ENCODE peak calls at places on chromosome 19, in six cellular contexts. V, U, T, Z, J and S are unnamed samples.

GRCh38 chr19:15913830-15914229 is 16.0 kb upstream of the CYP4F2 start:
- DNase-seq in Z (no peak), J (no peak), T (no peak), V (no peak), U (no peak), S (no peak)

GRCh38 chr19:40392894-40393517 is 3.0 kb upstream of the HIPK4 start:
- DNase-seq in T (peak; percentile 48), U (no peak), Z (no peak), J (no peak), V (no peak), S (no peak)

GRCh38 chr19:3586124-3586626 is 897 bp downstream of the GIPC3 start:
- DNase-seq in V (no peak), T (no peak), Z (peak; percentile 54), U (peak; percentile 27), J (peak; percentile 8), S (no peak)

GRCh38 chr19:16359074-16359473 is 34.4 kb downstream of the KLF2 start:
- DNase-seq in V (no peak), T (no peak), Z (no peak), U (no peak), J (no peak), S (no peak)

GRCh38 chr19:37950471-37951175 is 43.6 kb downstream of the SIPA1L3 start:
- DNase-seq in J (no peak), V (no peak), T (no peak), U (no peak), Z (no peak), S (no peak)

GRCh38 chr19:35845215-35846037 is 6.9 kb downstream of the NPHS1 start:
- DNase-seq in T (peak; percentile 54), U (no peak), J (peak; percentile 21), V (no peak), Z (peak; percentile 17), S (peak; percentile 81)

GRCh38 chr19:51407631-51408131 is 9.8 kb downstream of the SIGLEC10 start:
- DNase-seq in V (peak; percentile 63), T (peak; percentile 54), J (no peak), U (no peak), Z (peak; percentile 31), S (peak; percentile 74)

GRCh38 chr19:17385878-17386611 is 8.0 kb downstream of the CCDC194 start:
- DNase-seq in V (peak; percentile 75), J (no peak), U (peak; percentile 38), T (peak; percentile 77), Z (peak; percentile 76), S (peak; percentile 76)

GRCh38 chr19:5479958-5480357 is 24.7 kb downstream of the ZNRF4 start:
- DNase-seq in Z (no peak), U (no peak), J (peak; percentile 16), V (no peak), T (no peak), S (no peak)

GRCh38 chr19:5285955-5286354 is 54.7 kb downstream of the PTPRS start:
- DNase-seq in U (no peak), T (no peak), J (no peak), V (no peak), Z (no peak), S (no peak)

GRCh38 chr19:3359850-3360493 is 6.4 kb upstream of the NFIC start:
- DNase-seq in V (peak; percentile 70), T (peak; percentile 32), J (peak; percentile 20), U (peak; percentile 11), Z (peak; percentile 44), S (no peak)

GRCh38 chr19:18612772-18613588 is at the start of gene TMEM59L:
- DNase-seq in J (peak; percentile 26), Z (peak; percentile 55), U (no peak), V (no peak), T (no peak), S (peak; percentile 62)

GRCh38 chr19:33818426-33818825 is 21.8 kb downstream of the KCTD15 start:
- DNase-seq in T (no peak), J (no peak), V (no peak), U (no peak), Z (no peak), S (peak; percentile 31)

GRCh38 chr19:47661571-47661970 is 51.7 kb upstream of the EHD2 start:
- DNase-seq in V (no peak), U (no peak), Z (no peak), J (no peak), T (no peak), S (no peak)

GRCh38 chr19:5057860-5058259 is 88.9 kb downstream of the KDM4B start:
- DNase-seq in Z (no peak), V (peak; percentile 34), J (peak; percentile 3), T (no peak), U (no peak), S (no peak)

GRCh38 chr19:29022599-29022998 is 190.4 kb downstream of the UQCRFS1 start:
- DNase-seq in T (no peak), V (no peak), U (no peak), Z (no peak), J (no peak), S (no peak)

GRCh38 chr19:50344661-50345318 is 15.6 kb upstream of the KCNC3 start:
- DNase-seq in V (no peak), U (no peak), Z (no peak), J (no peak), T (no peak), S (peak; percentile 86)

GRCh38 chr19:33219261-33219812 is 6.3 kb downstream of the SLC7A10 start:
- DNase-seq in V (no peak), Z (no peak), U (no peak), J (no peak), T (no peak), S (no peak)

GRCh38 chr19:41226053-41226873 is 7.2 kb downstream of the AXL start:
- DNase-seq in V (peak; percentile 92), T (peak; percentile 71), Z (peak; percentile 49), U (no peak), J (no peak), S (peak; percentile 82)